ENCODE peak calls at places on chromosomes 3 and 15, in five cellular contexts. V is B cell; Q is CD8-positive, alpha-beta T cell; X is NCI-H2227 treated with DMSO at 0.1 percent for 48 hours; M is left ventricle myocardium inferior. S is an unnamed sample.

GRCh38 chr15:71325461-71325860 is 210.2 kb downstream of the THSD4 start:
- DNase-seq in Q (no peak), M (no peak), X (no peak), V (no peak), S (no peak)

GRCh38 chr3:184786271-184787010 is 25.5 kb upstream of the VPS8 start:
- DNase-seq in M (peak), V (no peak), Q (no peak), X (no peak), S (peak)

GRCh38 chr3:59451800-59452741 is 402.2 kb upstream of the CFAP20DC start:
- DNase-seq in V (no peak), M (no peak), Q (peak), X (no peak), S (no peak)

GRCh38 chr15:98599911-98600685 is 48.2 kb upstream of the IGF1R start:
- DNase-seq in Q (peak), M (no peak), V (peak), X (no peak), S (peak)

GRCh38 chr3:180804871-180805430 is 107.5 kb upstream of the FXR1 start:
- DNase-seq in Q (no peak), M (no peak), X (peak), V (no peak), S (no peak)

GRCh38 chr3:7285502-7285901 is 424.6 kb downstream of the GRM7 start:
- DNase-seq in Q (no peak), V (no peak), X (no peak), M (no peak), S (no peak)

GRCh38 chr15:101152914-101153313 is 98.9 kb downstream of the CHSY1 start:
- DNase-seq in X (no peak), V (no peak), M (no peak), Q (no peak), S (peak)

GRCh38 chr3:23959147-23959900 is 14.2 kb downstream of the NR1D2 start:
- DNase-seq in X (no peak), M (no peak), V (no peak), Q (no peak), S (no peak)

GRCh38 chr3:140186421-140186920 is 251.5 kb downstream of the CLSTN2 start:
- DNase-seq in X (no peak), M (no peak), Q (no peak), V (no peak), S (no peak)